ENCODE peak calls at places on chromosomes 16 and 17, in four cellular contexts. One of them, this sample, is unnamed. For H3K36me3, the result is how much of the 10 kb centered on the place peaks cover.

GRCh38 chr17:65193305-65194293 is 56.4 kb downstream of the RGS9 start:
- DNase-seq in neural progenitor cell: no peak
- DNase-seq in keratinocyte: no peak
- DNase-seq in colonic mucosa: no peak
- DNase-seq in this sample: no peak

GRCh38 chr17:19486351-19487008 is 47.2 kb upstream of the SLC47A1 start:
- DNase-seq in neural progenitor cell: no peak
- DNase-seq in keratinocyte: no peak
- DNase-seq in colonic mucosa: no peak
- DNase-seq in this sample: no peak

GRCh38 chr17:538096-538973 is 176.3 kb downstream of the VPS53 start:
- DNase-seq in neural progenitor cell: peak
- DNase-seq in keratinocyte: no peak
- DNase-seq in colonic mucosa: no peak
- DNase-seq in this sample: no peak

GRCh38 chr16:67555795-67556212 is 6.5 kb upstream of the CTCF start:
- DNase-seq in neural progenitor cell: no peak
- DNase-seq in keratinocyte: no peak
- DNase-seq in colonic mucosa: no peak
- DNase-seq in this sample: no peak

GRCh38 chr17:77470330-77470786 is 329.6 kb downstream of the SEC14L1 start:
- DNase-seq in neural progenitor cell: no peak
- DNase-seq in keratinocyte: no peak
- DNase-seq in colonic mucosa: no peak
- DNase-seq in this sample: no peak

GRCh38 chr16:15961060-15961511 is 11.7 kb downstream of the ABCC1 start:
- DNase-seq in neural progenitor cell: no peak
- DNase-seq in keratinocyte: no peak
- DNase-seq in colonic mucosa: no peak
- DNase-seq in this sample: no peak

GRCh38 chr17:79991140-79991923 is 44.3 kb downstream of the TBC1D16 start:
- DNase-seq in neural progenitor cell: peak
- DNase-seq in keratinocyte: no peak
- DNase-seq in colonic mucosa: peak
- DNase-seq in this sample: peak

GRCh38 chr17:74852237-74853047 is 7.2 kb downstream of the GRIN2C start:
- DNase-seq in neural progenitor cell: peak
- DNase-seq in keratinocyte: peak
- DNase-seq in colonic mucosa: no peak
- DNase-seq in this sample: peak

GRCh38 chr16:69253796-69254426 is 57.2 kb upstream of the VPS4A start:
- DNase-seq in neural progenitor cell: no peak
- DNase-seq in keratinocyte: no peak
- DNase-seq in colonic mucosa: no peak
- DNase-seq in this sample: no peak

GRCh38 chr17:5500247-5500803 is 14.0 kb downstream of the MIS12 start:
- DNase-seq in neural progenitor cell: no peak
- DNase-seq in keratinocyte: no peak
- DNase-seq in colonic mucosa: no peak
- DNase-seq in this sample: no peak

GRCh38 chr17:5237541-5238016 is 2.9 kb upstream of the SCIMP start:
- DNase-seq in neural progenitor cell: peak
- DNase-seq in keratinocyte: no peak
- DNase-seq in colonic mucosa: peak
- DNase-seq in this sample: peak

GRCh38 chr16:9099131-9099625 is 7.7 kb downstream of the HAPSTR1 start:
- DNase-seq in neural progenitor cell: no peak
- DNase-seq in keratinocyte: no peak
- DNase-seq in colonic mucosa: peak
- DNase-seq in this sample: peak

GRCh38 chr17:78010759-78011158 is 52.3 kb downstream of the TNRC6C start:
- DNase-seq in neural progenitor cell: no peak
- DNase-seq in keratinocyte: no peak
- DNase-seq in colonic mucosa: no peak
- DNase-seq in this sample: no peak

GRCh38 chr16:28836761-28837064 is 9.4 kb downstream of the TUFM start:
- DNase-seq in neural progenitor cell: no peak
- DNase-seq in keratinocyte: no peak
- DNase-seq in colonic mucosa: no peak
- DNase-seq in this sample: no peak

GRCh38 chr16:77794586-77794985 is 6.2 kb downstream of the VAT1L start:
- DNase-seq in neural progenitor cell: no peak
- DNase-seq in keratinocyte: no peak
- DNase-seq in colonic mucosa: no peak
- DNase-seq in this sample: no peak

GRCh38 chr17:73976147-73976546 is 227.3 kb upstream of the RPL38 start:
- DNase-seq in neural progenitor cell: no peak
- DNase-seq in keratinocyte: no peak
- DNase-seq in colonic mucosa: no peak
- DNase-seq in this sample: peak

GRCh38 chr16:5604770-5605169 is 507.2 kb upstream of the EEF2KMT start:
- DNase-seq in neural progenitor cell: peak
- DNase-seq in keratinocyte: no peak
- DNase-seq in colonic mucosa: peak
- DNase-seq in this sample: peak

GRCh38 chr17:74737299-74738050 is 419 bp downstream of the RAB37 start:
- DNase-seq in neural progenitor cell: peak
- DNase-seq in keratinocyte: no peak
- DNase-seq in colonic mucosa: no peak
- DNase-seq in this sample: peak

GRCh38 chr17:6218333-6218732 is 148.2 kb downstream of the WSCD1 start:
- DNase-seq in neural progenitor cell: no peak
- DNase-seq in keratinocyte: no peak
- DNase-seq in colonic mucosa: no peak
- DNase-seq in this sample: peak

GRCh38 chr16:10391339-10391738 is 5.5 kb downstream of the ATF7IP2 start:
- DNase-seq in neural progenitor cell: no peak
- DNase-seq in keratinocyte: no peak
- DNase-seq in colonic mucosa: no peak
- DNase-seq in this sample: no peak

GRCh38 chr17:15019158-15019557 is 246.0 kb downstream of the PMP22 start:
- DNase-seq in neural progenitor cell: no peak
- DNase-seq in keratinocyte: no peak
- DNase-seq in colonic mucosa: no peak
- DNase-seq in this sample: no peak

GRCh38 chr16:61323456-61323855 is 712.8 kb downstream of the CDH8 start:
- DNase-seq in neural progenitor cell: no peak
- DNase-seq in keratinocyte: no peak
- DNase-seq in colonic mucosa: no peak
- DNase-seq in this sample: no peak

GRCh38 chr17:74085434-74085833 is 118.0 kb upstream of the RPL38 start:
- DNase-seq in neural progenitor cell: no peak
- DNase-seq in keratinocyte: no peak
- DNase-seq in colonic mucosa: no peak
- DNase-seq in this sample: peak

GRCh38 chr17:6546069-6546718 is 10.2 kb downstream of the PITPNM3 start:
- DNase-seq in neural progenitor cell: no peak
- DNase-seq in keratinocyte: no peak
- DNase-seq in colonic mucosa: no peak
- DNase-seq in this sample: no peak

GRCh38 chr17:64617125-64617780 is 44.9 kb downstream of the SMURF2 start:
- DNase-seq in neural progenitor cell: no peak
- DNase-seq in keratinocyte: no peak
- DNase-seq in colonic mucosa: no peak
- DNase-seq in this sample: no peak

GRCh38 chr17:76130473-76130872 is 10.6 kb downstream of the FOXJ1 start:
- DNase-seq in neural progenitor cell: no peak
- DNase-seq in keratinocyte: no peak
- DNase-seq in colonic mucosa: no peak
- DNase-seq in this sample: peak

GRCh38 chr17:63930951-63931575 is 1.1 kb downstream of the CD79B start:
- DNase-seq in neural progenitor cell: peak
- DNase-seq in keratinocyte: no peak
- DNase-seq in colonic mucosa: peak
- DNase-seq in this sample: peak

GRCh38 chr17:6551909-6552768 is 4.2 kb downstream of the PITPNM3 start:
- DNase-seq in neural progenitor cell: no peak
- DNase-seq in keratinocyte: peak
- DNase-seq in colonic mucosa: peak
- DNase-seq in this sample: no peak

GRCh38 chr16:88478115-88478514 is 25.0 kb downstream of the ZFPM1 start:
- DNase-seq in neural progenitor cell: no peak
- DNase-seq in keratinocyte: no peak
- DNase-seq in colonic mucosa: no peak
- DNase-seq in this sample: no peak

GRCh38 chr17:27414686-27415085 is 41.6 kb upstream of the KSR1 start:
- DNase-seq in neural progenitor cell: no peak
- DNase-seq in keratinocyte: no peak
- DNase-seq in colonic mucosa: no peak
- DNase-seq in this sample: no peak

GRCh38 chr17:6548578-6549330 is 7.6 kb downstream of the PITPNM3 start:
- DNase-seq in neural progenitor cell: no peak
- DNase-seq in keratinocyte: no peak
- DNase-seq in colonic mucosa: no peak
- DNase-seq in this sample: no peak

GRCh38 chr17:61490540-61490975 is 38.3 kb downstream of the TBX4 start:
- DNase-seq in neural progenitor cell: no peak
- DNase-seq in keratinocyte: no peak
- DNase-seq in colonic mucosa: no peak
- DNase-seq in this sample: no peak

GRCh38 chr17:31099051-31099450 is 4.3 kb downstream of the NF1 start:
- DNase-seq in neural progenitor cell: no peak
- DNase-seq in keratinocyte: no peak
- DNase-seq in colonic mucosa: no peak
- DNase-seq in this sample: no peak

GRCh38 chr16:85615014-85615851 is 2.1 kb downstream of the GSE1 start:
- DNase-seq in neural progenitor cell: peak
- DNase-seq in keratinocyte: peak
- DNase-seq in colonic mucosa: peak
- DNase-seq in this sample: peak

GRCh38 chr16:11350531-11351335 is 5.5 kb downstream of the RMI2 start:
- DNase-seq in neural progenitor cell: no peak
- DNase-seq in keratinocyte: no peak
- DNase-seq in colonic mucosa: no peak
- DNase-seq in this sample: no peak

GRCh38 chr16:71440669-71441347 is 1.0 kb downstream of the TLE7 start:
- DNase-seq in neural progenitor cell: peak
- DNase-seq in keratinocyte: no peak
- DNase-seq in colonic mucosa: no peak
- DNase-seq in this sample: peak

GRCh38 chr17:80101160-80101945 is at the start of gene GAA:
- DNase-seq in neural progenitor cell: peak
- DNase-seq in keratinocyte: no peak
- DNase-seq in colonic mucosa: peak
- DNase-seq in this sample: peak

GRCh38 chr17:49986396-49987289 is 8.4 kb downstream of the DLX3 start:
- DNase-seq in neural progenitor cell: no peak
- DNase-seq in keratinocyte: no peak
- DNase-seq in colonic mucosa: no peak
- DNase-seq in this sample: peak
- H3K27ac ChIP-seq in neural progenitor cell: no peak
- H3K27ac ChIP-seq in keratinocyte: no peak
- H3K27ac ChIP-seq in colonic mucosa: no peak
- H3K27ac ChIP-seq in this sample: no peak

GRCh38 chr17:82092628-82092994 is 5.4 kb downstream of the FASN start:
- DNase-seq in neural progenitor cell: no peak
- DNase-seq in keratinocyte: no peak
- DNase-seq in colonic mucosa: no peak
- DNase-seq in this sample: no peak

GRCh38 chr17:82092995-82093751 is 4.9 kb downstream of the FASN start:
- DNase-seq in neural progenitor cell: no peak
- DNase-seq in keratinocyte: no peak
- DNase-seq in colonic mucosa: no peak
- DNase-seq in this sample: no peak

GRCh38 chr17:82096709-82097186 is 1.3 kb downstream of the FASN start:
- DNase-seq in neural progenitor cell: no peak
- DNase-seq in keratinocyte: no peak
- DNase-seq in colonic mucosa: no peak
- DNase-seq in this sample: no peak

GRCh38 chr17:82097187-82097918 is 683 bp downstream of the FASN start:
- DNase-seq in neural progenitor cell: peak
- DNase-seq in keratinocyte: no peak
- DNase-seq in colonic mucosa: peak
- DNase-seq in this sample: peak

GRCh38 chr17:82094931-82095776 is 2.9 kb downstream of the FASN start:
- DNase-seq in neural progenitor cell: no peak
- DNase-seq in keratinocyte: no peak
- DNase-seq in colonic mucosa: no peak
- DNase-seq in this sample: no peak
- H3K36me3 ChIP-seq in neural progenitor cell: under half
- H3K36me3 ChIP-seq in keratinocyte: under half
- H3K36me3 ChIP-seq in colonic mucosa: under half
- H3K36me3 ChIP-seq in this sample: under half

GRCh38 chr17:82931696-82932060 is 91.9 kb upstream of the ZNF750 start:
- DNase-seq in neural progenitor cell: no peak
- DNase-seq in keratinocyte: no peak
- DNase-seq in colonic mucosa: peak
- DNase-seq in this sample: no peak
- H3K9ac ChIP-seq in neural progenitor cell: no peak
- H3K9ac ChIP-seq in keratinocyte: no peak
- H3K9ac ChIP-seq in colonic mucosa: no peak
- H3K9ac ChIP-seq in this sample: no peak

DNA sequence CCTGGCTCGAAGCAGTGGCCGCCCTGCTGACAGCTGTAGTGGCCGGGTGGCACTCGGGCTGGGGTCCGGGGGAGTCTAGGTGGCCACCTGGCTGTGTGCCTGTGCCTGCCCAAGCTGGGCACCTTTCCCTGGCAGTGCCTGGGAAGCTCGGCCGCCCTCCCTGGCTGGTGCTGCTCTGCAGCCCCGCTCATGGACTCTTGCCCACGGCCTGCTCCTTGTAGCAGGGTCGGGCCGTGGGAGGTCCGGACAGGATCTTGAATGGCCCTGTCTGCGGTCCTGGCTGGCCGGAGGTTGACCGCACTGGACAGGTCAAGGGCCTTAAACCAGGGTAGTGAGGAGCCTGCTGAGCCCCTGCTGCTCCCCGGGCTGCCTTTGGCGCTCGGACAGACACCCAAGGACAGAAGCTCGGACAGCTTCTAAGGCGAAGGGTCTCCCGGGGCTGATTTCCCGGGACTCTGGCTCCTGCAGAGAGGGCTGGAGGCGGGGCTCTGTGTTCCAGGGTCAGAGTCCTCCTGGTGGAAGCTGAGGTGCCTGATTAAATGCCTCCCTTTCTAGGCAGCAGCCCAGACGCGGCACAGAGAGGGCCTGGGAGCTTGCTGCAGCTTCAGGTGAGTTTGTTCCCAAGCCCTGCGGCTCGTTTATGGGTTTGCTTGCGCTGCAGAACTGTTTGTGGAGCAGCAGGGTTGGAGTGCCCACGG is 6.0 kb downstream of the CAPN15 start:
- DNase-seq in neural progenitor cell: peak
- DNase-seq in keratinocyte: no peak
- DNase-seq in colonic mucosa: peak
- DNase-seq in this sample: peak
- H3K27ac ChIP-seq in neural progenitor cell: no peak
- H3K27ac ChIP-seq in keratinocyte: no peak
- H3K27ac ChIP-seq in colonic mucosa: peak
- H3K27ac ChIP-seq in this sample: no peak

GRCh38 chr16:31476305-31477219 is 4.6 kb downstream of the TGFB1I1 start:
- DNase-seq in neural progenitor cell: peak
- DNase-seq in keratinocyte: no peak
- DNase-seq in colonic mucosa: peak
- DNase-seq in this sample: peak
- H3K36me3 ChIP-seq in neural progenitor cell: under half
- H3K36me3 ChIP-seq in keratinocyte: under half
- H3K36me3 ChIP-seq in colonic mucosa: under half
- H3K36me3 ChIP-seq in this sample: under half

This sample was measured in endodermal cell.